ENCODE peak calls at places on chromosomes 5 and 9, in eight cellular contexts. L, Q, T, V, N, E, M and Y are unnamed samples.

GRCh38 chr5:120544043-120544442 is 79.9 kb downstream of the PRR16 start:
- DNase-seq in L (no peak), E (no peak), N (no peak), M (no peak), V (no peak), Q (no peak), T (no peak), Y (no peak)

GRCh38 chr5:16659536-16659935 is 42.7 kb upstream of the RETREG1 start:
- DNase-seq in N (no peak), L (no peak), V (no peak), Q (no peak), E (no peak), T (no peak), M (no peak), Y (no peak)

GRCh38 chr9:127694890-127695735 is 11.7 kb upstream of the CFAP157 start:
- DNase-seq in M (no peak), Q (no peak), E (no peak), T (no peak), N (no peak), V (no peak), L (no peak), Y (no peak)

GRCh38 chr9:38620483-38621433 is at the start of gene ANKRD18A:
- DNase-seq in Q (peak), T (peak), V (peak), L (peak), N (peak), M (peak), E (peak), Y (peak)

GRCh38 chr5:67244345-67244793 is 47.8 kb upstream of the CD180 start:
- DNase-seq in N (no peak), M (no peak), L (no peak), V (no peak), Q (peak), T (no peak), E (no peak), Y (no peak)

GRCh38 chr5:168747987-168748777 is 169.0 kb upstream of the PANK3 start:
- DNase-seq in Q (peak), V (no peak), N (peak), E (peak), M (peak), T (no peak), L (peak), Y (peak)

GRCh38 chr5:120382813-120383212 is 81.3 kb upstream of the PRR16 start:
- DNase-seq in L (no peak), M (no peak), Q (no peak), E (no peak), T (no peak), V (no peak), N (no peak), Y (no peak)

GRCh38 chr5:180618830-180619562 is 27.7 kb upstream of the SCGB3A1 start:
- DNase-seq in V (no peak), M (no peak), T (peak), N (no peak), E (no peak), L (peak), Q (no peak), Y (peak)

GRCh38 chr5:61139094-61139873 is 23.0 kb downstream of the SMIM15 start:
- DNase-seq in V (no peak), M (no peak), N (no peak), T (no peak), E (no peak), L (no peak), Q (peak), Y (no peak)

GRCh38 chr5:139251281-139251687 is 42.3 kb upstream of the MATR3 start:
- DNase-seq in L (peak), Q (peak), M (no peak), T (no peak), V (no peak), N (no peak), E (peak), Y (no peak)

GRCh38 chr5:76999451-76999850 is 30.8 kb upstream of the AGGF1 start:
- DNase-seq in Q (no peak), M (no peak), T (peak), L (no peak), N (peak), V (no peak), E (no peak), Y (no peak)

GRCh38 chr5:134374234-134374633 is 2.9 kb downstream of the UBE2B start:
- DNase-seq in E (no peak), T (no peak), N (no peak), L (no peak), Q (no peak), V (no peak), M (no peak), Y (no peak)

GRCh38 chr5:14171621-14172020 is 28.5 kb downstream of the TRIO start:
- DNase-seq in E (no peak), V (no peak), L (no peak), Q (peak), N (no peak), M (no peak), T (no peak), Y (no peak)

GRCh38 chr5:138803935-138804334 is 50.7 kb downstream of the CTNNA1 start:
- DNase-seq in Q (no peak), V (no peak), M (no peak), N (no peak), L (no peak), E (no peak), T (no peak), Y (no peak)

GRCh38 chr5:151739939-151740335 is 18.5 kb downstream of the ATOX1 start:
- DNase-seq in M (no peak), E (no peak), V (no peak), Q (no peak), L (no peak), N (no peak), T (peak), Y (peak)

GRCh38 chr9:81083821-81084512 is 605.4 kb downstream of the TLE1 start:
- DNase-seq in N (no peak), T (peak), V (no peak), E (no peak), Q (no peak), M (no peak), L (no peak), Y (peak)

GRCh38 chr9:70580593-70581195 is 166.2 kb upstream of the KLF9 start:
- DNase-seq in L (no peak), N (no peak), M (no peak), V (no peak), E (no peak), Q (no peak), T (no peak), Y (no peak)